ENCODE peak calls at places on chromosomes 16 and 17, in eight cellular contexts. A is GM12878, O is HCT116, Z is endothelial cell of umbilical vein, L is HepG2, I is K562, H is H1, W is SK-N-SH. T is an unnamed sample.
A peak's percentile ranks its signal among the peaks of the same experiment; 100 is the strongest.

GRCh38 chr17:10612957-10613744 is 44.0 kb downstream of the MYH3 start:
- DNase-seq in A (no peak), O (no peak), Z (no peak), L (no peak), I (no peak), H (no peak), W (no peak), T (no peak)

GRCh38 chr17:49338883-49339282 is 23.2 kb downstream of the ZNF652 start:
- DNase-seq in A (no peak), O (no peak), Z (no peak), L (no peak), I (peak; percentile 48), H (no peak), W (no peak), T (no peak)

GRCh38 chr17:77602062-77602746 is 356.3 kb upstream of the TNRC6C start:
- DNase-seq in A (no peak), O (no peak), Z (no peak), L (no peak), I (no peak), H (peak; percentile 38), W (peak; percentile 59), T (no peak)

GRCh38 chr16:73572135-73572534 is 524.2 kb upstream of the ZFHX3 start:
- DNase-seq in A (no peak), O (no peak), Z (no peak), L (no peak), I (no peak), H (no peak), W (no peak), T (no peak)

GRCh38 chr17:32494621-32495346 is 8.0 kb downstream of the CDK5R1 start:
- DNase-seq in A (no peak), O (no peak), Z (no peak), L (no peak), I (no peak), H (no peak), W (no peak), T (no peak)

GRCh38 chr17:4872786-4873185 is 26.6 kb upstream of the C17orf107 start:
- DNase-seq in A (no peak), O (no peak), Z (peak; percentile 75), L (no peak), I (no peak), H (no peak), W (peak; percentile 71), T (no peak)

GRCh38 chr16:72945611-72946010 is 102.3 kb downstream of the ZFHX3 start:
- DNase-seq in A (no peak), O (no peak), Z (no peak), L (no peak), I (no peak), H (no peak), W (no peak), T (no peak)

GRCh38 chr16:49455181-49455990 is 81.8 kb downstream of the C16orf78 start:
- DNase-seq in A (no peak), O (no peak), Z (no peak), L (no peak), I (no peak), H (peak; percentile 35), W (no peak), T (no peak)

GRCh38 chr17:49450735-49451134 is 36.1 kb upstream of the PHB1 start:
- DNase-seq in A (no peak), O (no peak), Z (no peak), L (no peak), I (no peak), H (no peak), W (no peak), T (peak; percentile 40)

GRCh38 chr16:31006086-31006385 is 4.4 kb downstream of the STX1B start:
- DNase-seq in A (no peak), O (no peak), Z (no peak), L (no peak), I (no peak), H (no peak), W (peak; percentile 5), T (no peak)

GRCh38 chr17:1724869-1725641 is 551 bp downstream of the WDR81 start:
- DNase-seq in A (no peak), O (no peak), Z (no peak), L (no peak), I (no peak), H (peak; percentile 71), W (peak; percentile 81), T (no peak)

GRCh38 chr17:15411556-15412198 is 55.7 kb downstream of the CDRT4 start:
- DNase-seq in A (no peak), O (no peak), Z (no peak), L (no peak), I (no peak), H (no peak), W (no peak), T (no peak)

GRCh38 chr17:58324409-58325288 is 3.9 kb downstream of the TSPOAP1 start:
- DNase-seq in A (no peak), O (no peak), Z (no peak), L (no peak), I (no peak), H (peak; percentile 78), W (peak; percentile 97), T (no peak)
- TF ChIP-seq POLR2AphosphoS5 in A (peak; percentile 74), O (no peak), Z (no peak), L (no peak), I (peak; percentile 42), H (no peak), W (no peak), T (no peak)

GRCh38 chr17:65131244-65131643 is 5.9 kb upstream of the RGS9 start:
- DNase-seq in A (no peak), O (no peak), Z (no peak), L (no peak), I (no peak), H (no peak), W (no peak), T (no peak)
- H3K9ac ChIP-seq in A (no peak overlapping the region), O (no peak overlapping the region), Z (no peak overlapping the region), L (no peak overlapping the region), I (no peak overlapping the region), H (no peak overlapping the region), W (no peak overlapping the region), T (no peak overlapping the region)

GRCh38 chr17:47871048-47871447 is 20.1 kb upstream of the SP6 start:
- DNase-seq in A (no peak), O (no peak), Z (no peak), L (no peak), I (no peak), H (no peak), W (no peak), T (no peak)

GRCh38 chr17:47872651-47873161 is 21.7 kb upstream of the SP6 start:
- DNase-seq in A (no peak), O (no peak), Z (no peak), L (no peak), I (no peak), H (peak; percentile 79), W (no peak), T (no peak)

GRCh38 chr17:47873200-47874090 is 22.5 kb upstream of the SP6 start:
- DNase-seq in A (no peak), O (no peak), Z (no peak), L (no peak), I (no peak), H (peak; percentile 54), W (no peak), T (no peak)

GRCh38 chr17:47870042-47870441 is 19.1 kb upstream of the SP6 start:
- DNase-seq in A (no peak), O (no peak), Z (no peak), L (peak; percentile 25), I (no peak), H (no peak), W (no peak), T (no peak)

DNA sequence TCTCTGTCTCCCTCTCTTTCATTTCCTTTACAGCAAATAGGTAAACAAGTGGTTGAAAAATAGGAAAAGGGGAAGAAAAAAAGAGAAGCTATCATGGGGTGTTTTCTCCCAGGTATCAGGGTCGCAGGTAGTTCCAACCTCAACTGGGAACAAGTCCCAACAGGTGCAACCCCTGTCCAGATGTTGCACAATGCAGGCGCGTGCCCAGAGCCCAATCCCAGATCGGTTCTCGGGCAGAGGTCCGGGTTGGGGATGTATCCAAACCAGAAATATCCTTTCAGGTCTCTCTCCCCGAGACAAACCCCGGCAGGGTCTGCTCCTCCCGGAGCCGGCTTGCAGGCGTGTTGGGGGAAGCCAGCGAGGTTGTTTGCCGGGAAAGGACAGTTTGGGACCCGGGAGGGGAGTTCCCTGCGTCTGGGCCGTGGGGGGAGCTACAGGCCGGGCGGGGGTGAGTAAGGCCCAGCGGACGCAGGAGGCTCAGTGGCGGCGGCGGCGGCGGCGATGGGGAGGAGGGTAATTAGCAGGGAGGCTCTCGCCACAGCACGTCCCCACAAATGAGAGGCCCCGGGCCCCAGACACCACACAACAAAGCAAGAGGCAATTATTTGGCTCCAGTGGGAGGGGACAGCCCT is 21.2 kb upstream of the SP6 start:
- DNase-seq in A (no peak), O (no peak), Z (no peak), L (no peak), I (no peak), H (no peak), W (no peak), T (no peak)
- H3K4me3 ChIP-seq in A (no peak overlapping the region), O (no peak overlapping the region), Z (no peak overlapping the region), L (no peak overlapping the region), I (no peak overlapping the region), H (peak overlapping the region; percentile 41), W (no peak overlapping the region), T (no peak overlapping the region)

GRCh38 chr17:69166957-69167356 is 25.3 kb upstream of the ABCA6 start:
- DNase-seq in A (no peak), O (no peak), Z (no peak), L (no peak), I (no peak), H (no peak), W (no peak), T (no peak)
- TF ChIP-seq POLR2AphosphoS5 in A (no peak), O (no peak), Z (no peak), L (no peak), I (no peak), H (no peak), W (no peak), T (no peak)

T was measured in SK-N-MC.